ENCODE peak calls at places on chromosomes 5 and 9, in four cellular contexts. W, E, O and P are unnamed samples.

GRCh38 chr5:106825379-106825778 is 845.4 kb downstream of the EFNA5 start:
- DNase-seq in W (no peak), E (no peak), O (no peak), P (no peak)

GRCh38 chr9:34957492-34958410 is at the start of gene PHF24:
- DNase-seq in W (no peak), E (no peak), O (peak; percentile 11), P (no peak)

GRCh38 chr5:33891731-33892418 is at the start of gene ADAMTS12:
- DNase-seq in W (no peak), E (peak; percentile 18), O (no peak), P (no peak)

GRCh38 chr5:10262995-10263394 is 12.9 kb downstream of the CCT5 start:
- DNase-seq in W (no peak), E (no peak), O (no peak), P (no peak)

GRCh38 chr9:132381966-132382541 is 24.6 kb downstream of the TTF1 start:
- DNase-seq in W (peak; percentile 90), E (no peak), O (no peak), P (no peak)

GRCh38 chr5:68376931-68377330 is 161.4 kb downstream of the PIK3R1 start:
- DNase-seq in W (no peak), E (no peak), O (no peak), P (no peak)

GRCh38 chr5:173301695-173302545 is 26.3 kb downstream of the STC2 start:
- DNase-seq in W (no peak), E (no peak), O (no peak), P (peak; percentile 78)

GRCh38 chr5:2006193-2006970 is 123.7 kb upstream of the IRX4 start:
- DNase-seq in W (no peak), E (no peak), O (no peak), P (no peak)

GRCh38 chr5:139148306-139148705 is 49.9 kb downstream of the SIL1 start:
- DNase-seq in W (no peak), E (no peak), O (no peak), P (no peak)

GRCh38 chr9:111898331-111899096 is 1.9 kb downstream of the UGCG start:
- DNase-seq in W (no peak), E (no peak), O (peak; percentile 12), P (no peak)

GRCh38 chr9:120996409-120996808 is 53.7 kb downstream of the C5 start:
- DNase-seq in W (no peak), E (no peak), O (no peak), P (no peak)

GRCh38 chr5:170436335-170436734 is 47.2 kb upstream of the KCNMB1 start:
- DNase-seq in W (no peak), E (no peak), O (no peak), P (no peak)

GRCh38 chr9:131545003-131545785 is at the start of gene PRRT1B:
- DNase-seq in W (no peak), E (peak; percentile 92), O (no peak), P (peak; percentile 86)

GRCh38 chr5:96943829-96944228 is 7.9 kb downstream of the LNPEP start:
- DNase-seq in W (no peak), E (no peak), O (no peak), P (no peak)

GRCh38 chr5:154368041-154368800 is 77.6 kb upstream of the SAP30L start:
- DNase-seq in W (no peak), E (peak; percentile 84), O (no peak), P (peak; percentile 74)

GRCh38 chr9:111728143-111728542 is 66.6 kb downstream of the SHOC1 start:
- DNase-seq in W (no peak), E (no peak), O (no peak), P (no peak)

DNA sequence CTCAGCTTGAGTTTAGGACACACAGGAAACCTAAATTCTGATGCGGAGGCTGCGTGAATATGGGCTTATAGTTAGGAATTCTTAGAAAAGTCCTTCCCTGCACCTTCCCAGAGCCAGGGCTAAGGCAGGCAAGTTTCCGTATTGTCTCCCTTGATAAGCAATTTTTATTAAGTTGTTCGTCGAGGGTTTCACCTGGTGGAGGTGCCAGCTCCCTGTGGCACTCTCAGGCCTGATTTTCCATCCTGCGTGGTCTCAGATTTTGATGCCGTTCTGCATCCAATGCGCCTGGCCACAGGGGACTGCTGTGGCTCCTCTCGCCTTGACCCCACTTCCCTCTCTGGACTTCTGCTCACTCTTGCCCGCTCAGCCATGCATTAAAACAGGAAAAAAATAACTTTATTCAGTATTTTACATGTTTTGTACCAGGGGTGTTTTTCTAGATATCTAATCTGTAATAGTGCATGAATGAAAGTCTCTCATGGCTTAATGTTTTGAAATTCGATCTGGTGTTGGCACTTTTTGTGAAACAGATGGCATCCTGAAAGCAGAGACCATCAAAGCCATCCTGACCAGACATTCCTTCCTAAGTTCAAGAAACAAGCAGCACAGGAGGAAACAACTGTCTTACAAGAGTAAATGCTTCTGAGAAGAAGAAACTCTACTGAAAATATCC is 50.7 kb downstream of the TRIP13 start:
- DNase-seq in W (no peak), E (no peak), O (no peak), P (no peak)
- TF ChIP-seq POLR2AphosphoS2 in W (no peak), E (no peak), O (no peak), P (no peak)

DNA sequence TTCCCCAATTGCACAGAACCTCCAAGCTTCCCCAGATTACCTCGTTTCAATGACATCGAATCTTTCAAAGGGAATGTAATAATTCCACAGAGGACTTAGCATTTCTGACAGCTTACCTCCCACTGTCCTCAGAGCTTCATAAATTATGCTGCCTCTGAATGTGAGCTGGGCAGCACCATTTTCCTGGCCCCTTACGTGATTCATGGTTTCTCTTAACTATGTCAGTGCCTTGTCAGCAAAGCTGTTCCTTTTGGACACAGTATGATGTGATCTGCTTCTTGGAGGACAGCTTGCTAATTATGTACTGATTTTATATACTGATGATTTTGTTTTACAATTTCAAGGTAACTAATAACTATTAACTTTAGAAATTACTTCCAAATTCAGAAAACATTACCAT is 27.7 kb upstream of the SSBP2 start:
- DNase-seq in W (no peak), E (no peak), O (peak; percentile 45), P (no peak)
- H3K4me3 ChIP-seq in W (peak overlapping the region; percentile 48), E (no peak overlapping the region), O (peak overlapping the region; percentile 17), P (peak overlapping the region; percentile 42)

DNA sequence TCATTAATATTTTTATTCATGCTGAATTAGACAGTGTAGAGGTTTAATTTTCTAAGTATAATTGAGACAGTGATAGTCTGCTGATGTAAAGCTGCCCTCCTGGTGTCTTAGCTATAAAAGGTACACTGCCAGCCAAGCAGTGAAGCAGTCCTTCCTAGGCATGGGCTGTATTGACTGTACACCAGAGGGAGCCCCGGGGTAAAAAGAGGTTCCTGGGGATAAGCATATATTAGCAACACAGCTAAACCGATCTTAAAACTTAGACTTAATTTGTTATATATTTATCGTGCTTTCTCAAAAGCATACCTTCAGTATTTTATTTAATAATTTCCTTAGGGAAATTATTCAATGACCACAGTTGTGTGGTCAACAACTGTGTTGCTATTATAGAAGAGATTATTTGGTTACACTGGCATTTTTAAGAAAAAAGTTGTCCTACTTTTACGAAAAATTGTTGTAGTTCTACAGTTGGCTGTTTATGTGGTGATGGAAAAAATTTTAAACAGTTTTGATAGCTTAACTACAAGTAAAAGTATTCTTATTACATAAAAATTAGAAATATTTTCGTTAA is 68.8 kb downstream of the ELL2 start:
- DNase-seq in W (no peak), E (peak; percentile 49), O (peak; percentile 65), P (peak; percentile 48)
- TF ChIP-seq POLR2AphosphoS2 in W (no peak), E (no peak), O (no peak), P (no peak)

GRCh38 chr9:103731541-103731940 is 362.6 kb upstream of the SMC2 start:
- DNase-seq in W (no peak), E (no peak), O (no peak), P (no peak)
- H3K4me3 ChIP-seq in W (no peak overlapping the region), E (no peak overlapping the region), O (no peak overlapping the region), P (no peak overlapping the region)

GRCh38 chr9:86168256-86168655 is 68.9 kb upstream of the GOLM1 start:
- DNase-seq in W (no peak), E (no peak), O (no peak), P (no peak)
- TF ChIP-seq POLR2AphosphoS2 in W (no peak), E (no peak), O (no peak), P (no peak)

DNA sequence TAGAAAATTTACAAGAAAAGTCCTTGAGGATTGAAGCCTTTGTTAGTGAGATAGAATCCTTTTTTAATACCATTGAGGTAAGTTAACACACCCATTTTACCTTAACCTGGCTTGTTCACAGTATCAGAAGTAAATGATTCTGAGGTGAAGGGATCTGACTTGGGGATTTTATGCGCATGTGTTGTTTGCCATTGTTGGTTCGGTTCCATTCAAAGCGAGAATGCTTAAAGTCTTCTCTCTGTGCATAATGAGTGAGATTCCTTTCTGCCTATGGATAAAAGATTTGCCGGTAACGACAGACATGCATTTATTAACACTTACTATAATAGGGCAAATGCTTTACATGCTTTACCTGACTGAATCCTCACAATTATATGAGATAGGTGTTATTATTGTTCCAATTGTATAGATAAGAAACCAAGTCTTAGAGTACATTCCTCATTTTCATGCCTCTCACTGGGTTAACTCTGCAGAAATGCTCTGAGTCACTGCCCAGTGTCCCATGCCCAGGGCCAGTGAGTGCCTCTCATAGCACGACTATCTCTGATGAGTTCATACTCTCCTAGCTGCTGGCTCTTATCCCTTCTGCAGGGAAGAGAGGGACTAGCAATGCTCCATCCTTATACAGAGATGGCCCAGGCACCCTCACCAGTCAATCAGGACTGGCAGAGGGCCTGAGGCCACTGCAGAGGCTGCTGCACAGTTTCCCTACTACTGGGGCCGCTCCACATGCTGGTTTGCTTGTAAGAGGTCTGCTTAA is 54.4 kb downstream of the CMYA5 start:
- DNase-seq in W (no peak), E (no peak), O (no peak), P (no peak)
- H3K4me3 ChIP-seq in W (no peak overlapping the region), E (no peak overlapping the region), O (no peak overlapping the region), P (no peak overlapping the region)

DNA sequence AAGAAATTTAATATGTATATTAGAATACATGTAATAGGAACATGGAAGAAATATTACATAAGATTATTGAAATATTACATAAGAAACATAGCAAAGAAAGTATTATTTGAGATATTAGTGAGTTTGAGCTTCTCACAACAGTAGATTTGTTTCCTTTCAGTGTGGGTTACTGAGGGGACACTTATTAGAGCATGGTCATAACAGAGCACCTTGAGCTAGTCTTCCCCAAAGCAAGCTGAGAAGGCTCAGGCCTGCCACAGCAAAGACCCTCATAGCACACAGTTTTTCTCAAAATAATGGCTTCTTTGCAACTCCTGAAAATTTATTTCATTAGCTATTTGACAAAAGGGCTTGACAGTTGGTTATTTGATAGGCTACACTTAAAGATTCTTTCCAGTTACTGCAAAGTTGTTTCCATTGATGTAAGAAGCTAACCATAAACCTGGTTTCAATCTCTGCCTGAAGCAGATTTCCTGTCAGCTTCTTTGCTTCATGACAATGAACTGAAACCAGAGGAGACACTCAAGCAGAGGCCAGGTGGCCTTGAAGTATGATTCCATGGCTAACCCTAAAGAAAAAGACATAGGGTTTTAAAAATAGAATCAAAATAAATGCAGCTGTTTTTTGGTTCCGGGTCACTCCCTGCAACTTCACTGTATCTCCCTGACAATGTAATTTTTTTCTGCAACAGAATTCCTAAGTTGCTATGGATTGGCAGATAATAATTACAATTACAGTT is 68.6 kb downstream of the ERMP1 start:
- DNase-seq in W (peak; percentile 48), E (no peak), O (no peak), P (no peak)
- TF ChIP-seq POLR2AphosphoS2 in W (no peak), E (no peak), O (no peak), P (no peak)